ENCODE peak calls at places on chromosomes 3 and 15, in five cellular contexts. L, X, J, H and D are unnamed samples.

GRCh38 chr3:127031845-127032244 is 48.9 kb downstream of the PLXNA1 start:
- DNase-seq in L (no peak), H (no peak), X (no peak), J (no peak), D (no peak)

GRCh38 chr3:100063929-100064461 is 50.3 kb downstream of the FILIP1L start:
- DNase-seq in H (no peak), X (no peak), L (no peak), J (no peak), D (no peak)

GRCh38 chr15:60479361-60479684 is 381 bp upstream of the ICE2 start:
- DNase-seq in H (peak), L (no peak), J (no peak), X (no peak), D (no peak)

GRCh38 chr3:156216852-156217251 is 96.5 kb downstream of the KCNAB1 start:
- DNase-seq in J (no peak), H (no peak), X (no peak), L (no peak), D (no peak)

GRCh38 chr3:58528629-58529028 is 8.4 kb downstream of the ACOX2 start:
- DNase-seq in X (no peak), L (no peak), H (peak), J (no peak), D (no peak)

GRCh38 chr15:41877631-41878354 is 16.1 kb downstream of the SPTBN5 start:
- DNase-seq in J (no peak), H (peak), L (no peak), X (no peak), D (no peak)

GRCh38 chr15:43516801-43517353 is 531 bp upstream of the MAP1A start:
- DNase-seq in H (no peak), X (no peak), J (no peak), L (no peak), D (peak)

GRCh38 chr3:155330356-155330755 is 36.9 kb upstream of the STRIT1 start:
- DNase-seq in J (no peak), H (no peak), X (no peak), L (no peak), D (no peak)

GRCh38 chr3:54733615-54734014 is 194.2 kb downstream of the LRTM1 start:
- DNase-seq in L (no peak), X (no peak), J (no peak), H (no peak), D (no peak)

GRCh38 chr3:149554826-149555225 is 80.3 kb downstream of the TM4SF4 start:
- DNase-seq in J (no peak), H (no peak), X (no peak), L (no peak), D (no peak)

GRCh38 chr3:46266598-46266997 is 24.3 kb downstream of the CCR3 start:
- DNase-seq in X (no peak), J (no peak), H (no peak), L (no peak), D (no peak)

GRCh38 chr3:196708467-196708866 is 3.6 kb downstream of the CEP19 start:
- DNase-seq in H (no peak), X (no peak), L (no peak), J (no peak), D (no peak)

GRCh38 chr3:24128195-24129005 is 183.3 kb downstream of the NR1D2 start:
- DNase-seq in X (no peak), L (no peak), J (no peak), H (no peak), D (no peak)

GRCh38 chr3:23953523-23953922 is 8.4 kb downstream of the NR1D2 start:
- DNase-seq in L (no peak), X (no peak), H (no peak), J (no peak), D (no peak)

GRCh38 chr3:124839896-124840295 is 47.3 kb downstream of the ITGB5 start:
- DNase-seq in H (no peak), X (no peak), L (no peak), J (no peak), D (no peak)

GRCh38 chr15:73854265-73854664 is 19.1 kb upstream of the TBC1D21 start:
- DNase-seq in H (no peak), X (no peak), L (no peak), J (no peak), D (no peak)

GRCh38 chr3:68919000-68919399 is 13.3 kb downstream of the TAFA4 start:
- DNase-seq in L (no peak), X (no peak), J (no peak), H (peak), D (peak)

GRCh38 chr3:119508172-119508845 is 10.0 kb downstream of the TIMMDC1 start:
- DNase-seq in H (no peak), J (no peak), L (no peak), X (no peak), D (no peak)

GRCh38 chr3:117512975-117513374 is 803.4 kb downstream of the TUSC7 start:
- DNase-seq in L (no peak), J (no peak), X (no peak), H (no peak), D (no peak)

GRCh38 chr3:124966557-124967480 is 32.3 kb upstream of the MUC13 start:
- DNase-seq in H (no peak), L (peak), X (no peak), J (no peak), D (no peak)

GRCh38 chr15:78224024-78224413 is 10.3 kb downstream of the ACSBG1 start:
- DNase-seq in H (no peak), X (no peak), J (no peak), L (no peak), D (no peak)